ENCODE peak calls at places on chromosome 11, in six cellular contexts. One of them, this sample, is unnamed.

GRCh38 chr11:65310215-65310614 is 4.5 kb upstream of the CDC42EP2 start:
- DNase-seq in ELF-1: no peak
- DNase-seq in stimulated activated CD4-positive, alpha-beta T cell treated with anti-CD3 and anti-CD28 coated beads, Interleukin-12 subunit alpha, Interleukin-12 subunit beta, amount 100 ng/mL, for 24 hours: no peak
- DNase-seq in LHCN-M2: no peak
- DNase-seq in stimulated activated naive CD8-positive, alpha-beta T cell treated with anti-CD3 and anti-CD28 coated beads, Interleukin-15, amount 100 ng/mL, for 72 hours: no peak
- DNase-seq in A172: no peak
- DNase-seq in this sample: no peak

GRCh38 chr11:64352099-64353005 is 6.6 kb upstream of the RPS6KA4 start:
- DNase-seq in ELF-1: no peak
- DNase-seq in stimulated activated CD4-positive, alpha-beta T cell treated with anti-CD3 and anti-CD28 coated beads, Interleukin-12 subunit alpha, Interleukin-12 subunit beta, amount 100 ng/mL, for 24 hours: no peak
- DNase-seq in LHCN-M2: peak
- DNase-seq in stimulated activated naive CD8-positive, alpha-beta T cell treated with anti-CD3 and anti-CD28 coated beads, Interleukin-15, amount 100 ng/mL, for 72 hours: no peak
- DNase-seq in A172: no peak
- DNase-seq in this sample: peak

GRCh38 chr11:10592331-10592730 is 23.9 kb upstream of the LYVE1 start:
- DNase-seq in ELF-1: no peak
- DNase-seq in stimulated activated CD4-positive, alpha-beta T cell treated with anti-CD3 and anti-CD28 coated beads, Interleukin-12 subunit alpha, Interleukin-12 subunit beta, amount 100 ng/mL, for 24 hours: no peak
- DNase-seq in LHCN-M2: peak
- DNase-seq in stimulated activated naive CD8-positive, alpha-beta T cell treated with anti-CD3 and anti-CD28 coated beads, Interleukin-15, amount 100 ng/mL, for 72 hours: no peak
- DNase-seq in A172: peak
- DNase-seq in this sample: no peak

GRCh38 chr11:112173152-112173551 is 2.2 kb upstream of the BCO2 start:
- DNase-seq in ELF-1: no peak
- DNase-seq in stimulated activated CD4-positive, alpha-beta T cell treated with anti-CD3 and anti-CD28 coated beads, Interleukin-12 subunit alpha, Interleukin-12 subunit beta, amount 100 ng/mL, for 24 hours: no peak
- DNase-seq in LHCN-M2: no peak
- DNase-seq in stimulated activated naive CD8-positive, alpha-beta T cell treated with anti-CD3 and anti-CD28 coated beads, Interleukin-15, amount 100 ng/mL, for 72 hours: no peak
- DNase-seq in A172: no peak
- DNase-seq in this sample: no peak

GRCh38 chr11:30465192-30465591 is 121.0 kb downstream of the MPPED2 start:
- DNase-seq in ELF-1: no peak
- DNase-seq in stimulated activated CD4-positive, alpha-beta T cell treated with anti-CD3 and anti-CD28 coated beads, Interleukin-12 subunit alpha, Interleukin-12 subunit beta, amount 100 ng/mL, for 24 hours: no peak
- DNase-seq in LHCN-M2: no peak
- DNase-seq in stimulated activated naive CD8-positive, alpha-beta T cell treated with anti-CD3 and anti-CD28 coated beads, Interleukin-15, amount 100 ng/mL, for 72 hours: no peak
- DNase-seq in A172: no peak
- DNase-seq in this sample: no peak

GRCh38 chr11:1487851-1488574 is 1.4 kb upstream of the MOB2 start:
- DNase-seq in ELF-1: peak
- DNase-seq in stimulated activated CD4-positive, alpha-beta T cell treated with anti-CD3 and anti-CD28 coated beads, Interleukin-12 subunit alpha, Interleukin-12 subunit beta, amount 100 ng/mL, for 24 hours: no peak
- DNase-seq in LHCN-M2: no peak
- DNase-seq in stimulated activated naive CD8-positive, alpha-beta T cell treated with anti-CD3 and anti-CD28 coated beads, Interleukin-15, amount 100 ng/mL, for 72 hours: no peak
- DNase-seq in A172: no peak
- DNase-seq in this sample: no peak

GRCh38 chr11:128503231-128503991 is 83.9 kb downstream of the ETS1 start:
- DNase-seq in ELF-1: no peak
- DNase-seq in stimulated activated CD4-positive, alpha-beta T cell treated with anti-CD3 and anti-CD28 coated beads, Interleukin-12 subunit alpha, Interleukin-12 subunit beta, amount 100 ng/mL, for 24 hours: no peak
- DNase-seq in LHCN-M2: peak
- DNase-seq in stimulated activated naive CD8-positive, alpha-beta T cell treated with anti-CD3 and anti-CD28 coated beads, Interleukin-15, amount 100 ng/mL, for 72 hours: peak
- DNase-seq in A172: peak
- DNase-seq in this sample: no peak

GRCh38 chr11:61293869-61294716 is 1.0 kb downstream of the VWCE start:
- DNase-seq in ELF-1: peak
- DNase-seq in stimulated activated CD4-positive, alpha-beta T cell treated with anti-CD3 and anti-CD28 coated beads, Interleukin-12 subunit alpha, Interleukin-12 subunit beta, amount 100 ng/mL, for 24 hours: peak
- DNase-seq in LHCN-M2: peak
- DNase-seq in stimulated activated naive CD8-positive, alpha-beta T cell treated with anti-CD3 and anti-CD28 coated beads, Interleukin-15, amount 100 ng/mL, for 72 hours: peak
- DNase-seq in A172: no peak
- DNase-seq in this sample: peak

GRCh38 chr11:80873309-80873999 is 1432.6 kb upstream of the TENM4 start:
- DNase-seq in ELF-1: no peak
- DNase-seq in stimulated activated CD4-positive, alpha-beta T cell treated with anti-CD3 and anti-CD28 coated beads, Interleukin-12 subunit alpha, Interleukin-12 subunit beta, amount 100 ng/mL, for 24 hours: no peak
- DNase-seq in LHCN-M2: no peak
- DNase-seq in stimulated activated naive CD8-positive, alpha-beta T cell treated with anti-CD3 and anti-CD28 coated beads, Interleukin-15, amount 100 ng/mL, for 72 hours: no peak
- DNase-seq in A172: peak
- DNase-seq in this sample: no peak

GRCh38 chr11:47099213-47099917 is 77.3 kb downstream of the ARFGAP2 start:
- DNase-seq in ELF-1: no peak
- DNase-seq in stimulated activated CD4-positive, alpha-beta T cell treated with anti-CD3 and anti-CD28 coated beads, Interleukin-12 subunit alpha, Interleukin-12 subunit beta, amount 100 ng/mL, for 24 hours: no peak
- DNase-seq in LHCN-M2: peak
- DNase-seq in stimulated activated naive CD8-positive, alpha-beta T cell treated with anti-CD3 and anti-CD28 coated beads, Interleukin-15, amount 100 ng/mL, for 72 hours: no peak
- DNase-seq in A172: no peak
- DNase-seq in this sample: no peak

GRCh38 chr11:63767415-63768231 is 952 bp downstream of the ZFTA start:
- DNase-seq in ELF-1: peak
- DNase-seq in stimulated activated CD4-positive, alpha-beta T cell treated with anti-CD3 and anti-CD28 coated beads, Interleukin-12 subunit alpha, Interleukin-12 subunit beta, amount 100 ng/mL, for 24 hours: no peak
- DNase-seq in LHCN-M2: peak
- DNase-seq in stimulated activated naive CD8-positive, alpha-beta T cell treated with anti-CD3 and anti-CD28 coated beads, Interleukin-15, amount 100 ng/mL, for 72 hours: peak
- DNase-seq in A172: peak
- DNase-seq in this sample: peak